ENCODE peak calls at places on chromosomes 5 and 9, in four cellular contexts. V is GM23338, N is HCT116, H is PC-9. Y is an unnamed sample. For H3K4me1, the result is how much of the 10 kb centered on the place peaks cover.

GRCh38 chr5:37323607-37324006 is 47.3 kb downstream of the NUP155 start:
- DNase-seq in V (no peak), N (no peak), H (no peak), Y (no peak)

GRCh38 chr5:177303121-177303924 is at the start of the genes PRELID1 and RAB24:
- DNase-seq in H (peak), N (no peak), V (peak), Y (no peak)

GRCh38 chr9:69246629-69247028 is 72.6 kb downstream of the TJP2 start:
- DNase-seq in V (no peak), N (no peak), H (no peak), Y (no peak)

GRCh38 chr9:93267091-93267541 is 83.2 kb downstream of the WNK2 start:
- DNase-seq in V (no peak), N (no peak), H (no peak), Y (no peak)

GRCh38 chr9:119905706-119906105 is 536.5 kb upstream of the BRINP1 start:
- DNase-seq in V (no peak), N (no peak), H (no peak), Y (no peak)

GRCh38 chr5:23419115-23419514 is 88.3 kb upstream of the PRDM9 start:
- DNase-seq in V (peak), H (peak), N (no peak), Y (no peak)

GRCh38 chr9:123081824-123082223 is 48.4 kb downstream of the GPR21 start:
- DNase-seq in V (peak), H (no peak), N (peak), Y (no peak)

GRCh38 chr5:170246471-170246870 is 13.7 kb downstream of the C5orf58 start:
- DNase-seq in N (no peak), V (no peak), H (no peak), Y (no peak)

GRCh38 chr5:109853362-109853761 is 163.6 kb downstream of the MAN2A1 start:
- DNase-seq in V (no peak), H (no peak), N (no peak), Y (no peak)

GRCh38 chr5:177071671-177072385 is 14.9 kb upstream of the FGFR4 start:
- DNase-seq in N (peak), V (peak), H (peak), Y (peak)

GRCh38 chr5:35153375-35153932 is 76.8 kb downstream of the PRLR start:
- DNase-seq in N (no peak), V (no peak), H (no peak), Y (no peak)

GRCh38 chr5:60287174-60287771 is 393.7 kb upstream of the PDE4D start:
- DNase-seq in V (peak), N (peak), H (peak), Y (peak)

GRCh38 chr5:178398856-178399722 is 166.5 kb upstream of the PHYKPL start:
- DNase-seq in H (no peak), V (no peak), N (no peak), Y (no peak)

GRCh38 chr9:121326130-121326838 is 43.8 kb downstream of the STOM start:
- DNase-seq in V (peak), N (no peak), H (peak), Y (no peak)

GRCh38 chr9:99076030-99076429 is 28.9 kb upstream of the TGFBR1 start:
- DNase-seq in H (no peak), V (no peak), N (no peak), Y (no peak)

GRCh38 chr5:73152411-73153388 is 20.3 kb upstream of the TMEM174 start:
- DNase-seq in N (peak), H (no peak), V (peak), Y (no peak)

GRCh38 chr5:6475626-6476312 is 27.1 kb downstream of the UBE2QL1 start:
- DNase-seq in V (peak), N (no peak), H (no peak), Y (no peak)

GRCh38 chr5:10527281-10527950 is 36.5 kb upstream of the ANKRD33B start:
- DNase-seq in N (no peak), V (no peak), H (no peak), Y (no peak)

GRCh38 chr5:158382473-158382872 is 523.5 kb upstream of the CLINT1 start:
- DNase-seq in N (peak), V (peak), H (peak), Y (peak)

GRCh38 chr5:53019320-53019719 is 30.2 kb downstream of the ITGA2 start:
- DNase-seq in H (peak), N (peak), V (no peak), Y (no peak)

GRCh38 chr5:140588311-140589070 is 23.9 kb downstream of the SLC35A4 start:
- DNase-seq in N (no peak), V (no peak), H (no peak), Y (no peak)

GRCh38 chr5:56447232-56447631 is 214.1 kb upstream of the ANKRD55 start:
- DNase-seq in N (no peak), V (no peak), H (peak), Y (no peak)

GRCh38 chr5:72438141-72438540 is 69.1 kb downstream of the ZNF366 start:
- DNase-seq in N (no peak), V (no peak), H (peak), Y (peak)

GRCh38 chr5:28975508-28975907 is 1937.1 kb upstream of the CDH9 start:
- DNase-seq in N (no peak), H (no peak), V (no peak), Y (no peak)

GRCh38 chr5:154260224-154260859 is 69.8 kb downstream of the GALNT10 start:
- DNase-seq in N (no peak), H (no peak), V (peak), Y (no peak)

GRCh38 chr9:90287567-90288274 is 354.9 kb downstream of the DIRAS2 start:
- DNase-seq in N (no peak), H (peak), V (no peak), Y (no peak)

GRCh38 chr5:68344447-68345111 is 129.0 kb downstream of the PIK3R1 start:
- DNase-seq in N (no peak), V (no peak), H (peak), Y (no peak)

GRCh38 chr5:40879163-40879942 is 29.9 kb upstream of the C7 start:
- DNase-seq in N (peak), V (peak), H (peak), Y (no peak)

GRCh38 chr5:33379757-33380156 is 61.0 kb upstream of the TARS1 start:
- DNase-seq in N (peak), H (no peak), V (peak), Y (peak)

GRCh38 chr5:179296150-179296821 is 49.0 kb downstream of the ADAMTS2 start:
- DNase-seq in N (no peak), V (no peak), H (no peak), Y (no peak)

GRCh38 chr9:89864257-89864656 is 259.4 kb downstream of the GADD45G start:
- DNase-seq in N (no peak), V (no peak), H (no peak), Y (no peak)

GRCh38 chr9:134811673-134812668 is 68.6 kb upstream of the FCN2 start:
- DNase-seq in H (no peak), N (no peak), V (peak), Y (no peak)

GRCh38 chr9:90024823-90025222 is 420.0 kb downstream of the GADD45G start:
- DNase-seq in N (no peak), H (no peak), V (no peak), Y (no peak)

GRCh38 chr9:138104251-138105122 is 226.9 kb downstream of the CACNA1B start:
- DNase-seq in V (no peak), H (no peak), N (no peak), Y (no peak)

GRCh38 chr5:90307386-90308181 is 102.0 kb downstream of the CETN3 start:
- DNase-seq in V (no peak), N (no peak), H (no peak), Y (no peak)

GRCh38 chr5:177498013-177498847 is 826 bp upstream of the PDLIM7 start:
- DNase-seq in H (no peak), N (no peak), V (peak), Y (no peak)

GRCh38 chr9:122053056-122053455 is 40.1 kb downstream of the TTLL11 start:
- DNase-seq in H (no peak), N (no peak), V (no peak), Y (no peak)

GRCh38 chr5:33180900-33181299 is 259.9 kb upstream of the TARS1 start:
- DNase-seq in N (peak), V (peak), H (peak), Y (no peak)

GRCh38 chr9:88586452-88586851 is 51.5 kb downstream of the NXNL2 start:
- DNase-seq in H (no peak), N (no peak), V (no peak), Y (no peak)

DNA sequence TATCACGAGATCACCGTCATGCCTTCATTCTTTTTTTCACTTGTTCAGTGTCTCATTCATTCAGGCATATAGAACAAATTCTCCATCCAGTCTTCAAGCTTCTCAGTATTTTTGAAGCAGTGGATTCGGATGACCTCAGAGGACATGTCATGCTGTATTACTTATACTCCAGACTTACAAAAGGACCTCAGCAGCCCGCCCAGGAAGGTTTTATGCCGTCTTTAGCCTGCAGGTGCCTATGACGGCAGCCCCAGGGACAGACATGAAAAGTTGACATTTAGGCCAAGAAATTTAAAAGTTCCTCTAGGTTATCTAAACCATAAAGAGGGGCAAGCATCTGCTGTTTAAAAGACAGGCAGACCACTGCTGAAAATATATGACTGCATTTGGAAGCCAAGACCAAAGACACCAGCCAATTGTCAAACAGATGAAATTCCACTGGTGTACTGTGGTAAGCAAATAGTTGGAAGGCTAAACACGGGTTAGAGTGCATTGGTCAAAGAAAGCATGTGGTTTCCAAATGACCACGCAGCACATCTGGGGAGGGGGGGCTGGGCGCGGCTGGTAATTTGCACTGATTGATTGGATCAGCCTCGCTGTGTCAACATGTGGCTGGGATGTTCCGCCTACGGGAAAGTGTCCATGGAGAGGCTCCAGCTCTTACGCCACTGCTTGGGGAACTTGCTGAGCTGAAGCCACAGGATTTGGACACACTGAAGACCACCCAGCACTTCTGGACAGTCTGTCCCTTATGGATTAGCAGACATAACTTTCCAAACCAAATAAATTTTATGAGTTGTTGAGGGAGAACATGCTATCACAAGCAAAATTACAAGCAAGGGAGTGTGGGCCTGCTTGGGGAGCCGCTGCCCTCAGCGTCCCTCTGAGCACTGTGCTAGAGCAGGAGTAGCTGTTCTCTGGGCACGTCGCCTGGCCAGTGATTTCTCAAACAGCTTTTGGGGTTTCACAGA is 173.6 kb downstream of the FANCC start:
- DNase-seq in V (no peak), H (no peak), N (no peak), Y (no peak)
- H2AFZ ChIP-seq in V (no peak), H (no peak), N (no peak), Y (no peak)

GRCh38 chr9:114606068-114606467 is 5.0 kb upstream of the TMEM268 start:
- DNase-seq in H (no peak), N (no peak), V (peak), Y (no peak)
- H3K4me1 ChIP-seq in H (under half), N (under half), V (under half), Y (under half)

DNA sequence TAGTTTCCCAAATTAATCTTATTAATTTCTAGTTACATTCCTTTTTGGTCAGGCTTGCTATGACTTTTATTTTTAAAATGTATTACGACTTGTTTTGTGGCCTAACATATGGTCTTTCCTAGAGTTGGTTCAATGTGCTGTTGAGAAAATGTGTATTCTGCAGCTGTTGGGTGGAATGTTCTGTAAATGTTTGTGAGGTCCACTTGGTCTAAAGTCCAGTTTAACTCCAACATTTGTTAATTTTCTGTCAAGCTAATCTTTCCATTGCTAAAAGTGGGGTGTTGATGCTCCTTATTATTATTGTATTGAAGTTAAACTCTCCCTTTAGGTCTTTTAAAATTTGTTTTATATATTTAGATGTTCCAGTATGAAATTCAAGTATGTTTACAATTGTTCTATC is 1010.8 kb upstream of the EDIL3 start:
- DNase-seq in V (no peak), N (no peak), H (no peak), Y (no peak)
- H3K4me2 ChIP-seq in V (no peak), N (no peak), H (no peak), Y (no peak)

GRCh38 chr9:14096182-14096922 is 217.6 kb downstream of the NFIB start:
- DNase-seq in H (no peak), V (peak), N (no peak), Y (no peak)
- H2AFZ ChIP-seq in H (no peak), V (peak), N (no peak), Y (peak)

DNA sequence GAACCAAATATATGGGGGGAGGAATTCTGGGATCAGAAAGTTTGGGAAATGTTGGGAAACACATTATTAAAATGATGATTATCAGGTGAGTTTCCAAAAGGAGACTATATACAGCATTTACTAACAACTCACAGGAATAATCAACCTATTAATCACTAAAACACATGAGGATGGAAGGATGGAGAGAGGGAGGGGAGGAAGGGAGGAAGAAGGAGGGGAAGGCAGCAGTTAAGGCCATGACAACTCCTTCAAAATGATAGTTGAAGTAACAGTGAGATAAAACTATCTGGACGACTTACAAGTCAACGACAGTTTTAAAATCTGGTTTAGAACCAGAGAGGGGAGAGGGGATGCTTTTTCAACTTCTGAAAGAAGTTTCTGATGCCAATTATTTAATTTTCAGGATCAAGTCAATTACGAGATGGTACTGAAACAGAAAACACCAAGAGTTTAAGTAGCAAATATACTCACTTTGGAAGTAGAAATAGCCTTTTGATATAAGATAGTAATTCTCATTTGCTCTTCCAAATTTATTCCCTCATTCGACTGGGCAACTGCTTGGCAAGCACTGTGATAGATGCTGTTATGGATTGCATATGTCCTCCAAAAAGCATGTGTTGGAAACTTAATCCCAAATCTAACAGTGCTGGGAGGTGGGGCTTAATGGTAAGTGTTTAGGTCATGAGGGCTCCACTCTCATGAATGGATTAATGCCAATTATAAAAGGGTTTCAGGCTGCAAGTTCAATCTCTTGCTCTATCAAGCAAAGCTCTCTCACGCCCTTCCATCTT is 30.4 kb downstream of the FBXW11 start:
- DNase-seq in H (no peak), V (no peak), N (no peak), Y (no peak)
- H3K4me1 ChIP-seq in H (under half), V (half or more), N (under half), Y (under half)

DNA sequence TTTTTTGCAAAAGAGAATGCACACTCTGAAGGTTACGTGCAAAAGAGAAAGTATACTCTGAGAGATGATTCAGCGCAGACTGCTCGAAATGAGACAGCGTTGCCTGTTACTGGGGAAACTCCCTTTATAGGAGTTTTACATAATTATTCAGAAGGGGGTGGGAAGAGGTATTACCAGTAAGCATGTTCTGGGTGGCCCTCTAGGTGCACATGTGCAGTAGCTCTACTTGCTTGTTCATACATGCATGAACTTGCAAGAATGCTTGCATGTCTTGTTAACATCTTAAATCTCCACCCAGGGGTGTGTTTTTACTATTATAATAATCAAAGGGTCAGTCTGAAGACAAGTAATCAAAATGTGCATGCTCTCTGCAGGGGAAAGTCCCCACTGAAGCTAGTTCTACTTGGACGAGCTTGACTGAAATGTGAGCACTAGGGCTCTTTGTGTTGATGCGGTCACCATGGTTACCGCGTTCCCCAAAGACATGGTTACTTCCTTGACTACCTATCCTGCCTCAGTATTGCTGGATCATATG is 75.5 kb downstream of the SGCD start:
- DNase-seq in H (no peak), N (no peak), V (peak), Y (no peak)
- H3K4me2 ChIP-seq in H (no peak), N (no peak), V (no peak), Y (no peak)

GRCh38 chr9:136483589-136484152 is 831 bp upstream of the SEC16A start:
- DNase-seq in N (peak), H (peak), V (peak), Y (peak)

GRCh38 chr9:136484153-136485048 is 1.6 kb upstream of the SEC16A start:
- DNase-seq in H (peak), N (no peak), V (no peak), Y (peak)

GRCh38 chr9:136482046-136482792 is 621 bp downstream of the SEC16A start:
- DNase-seq in H (peak), V (peak), N (no peak), Y (no peak)

GRCh38 chr9:136481558-136481957 is 1.3 kb downstream of the SEC16A start:
- DNase-seq in N (no peak), H (no peak), V (no peak), Y (no peak)

DNA sequence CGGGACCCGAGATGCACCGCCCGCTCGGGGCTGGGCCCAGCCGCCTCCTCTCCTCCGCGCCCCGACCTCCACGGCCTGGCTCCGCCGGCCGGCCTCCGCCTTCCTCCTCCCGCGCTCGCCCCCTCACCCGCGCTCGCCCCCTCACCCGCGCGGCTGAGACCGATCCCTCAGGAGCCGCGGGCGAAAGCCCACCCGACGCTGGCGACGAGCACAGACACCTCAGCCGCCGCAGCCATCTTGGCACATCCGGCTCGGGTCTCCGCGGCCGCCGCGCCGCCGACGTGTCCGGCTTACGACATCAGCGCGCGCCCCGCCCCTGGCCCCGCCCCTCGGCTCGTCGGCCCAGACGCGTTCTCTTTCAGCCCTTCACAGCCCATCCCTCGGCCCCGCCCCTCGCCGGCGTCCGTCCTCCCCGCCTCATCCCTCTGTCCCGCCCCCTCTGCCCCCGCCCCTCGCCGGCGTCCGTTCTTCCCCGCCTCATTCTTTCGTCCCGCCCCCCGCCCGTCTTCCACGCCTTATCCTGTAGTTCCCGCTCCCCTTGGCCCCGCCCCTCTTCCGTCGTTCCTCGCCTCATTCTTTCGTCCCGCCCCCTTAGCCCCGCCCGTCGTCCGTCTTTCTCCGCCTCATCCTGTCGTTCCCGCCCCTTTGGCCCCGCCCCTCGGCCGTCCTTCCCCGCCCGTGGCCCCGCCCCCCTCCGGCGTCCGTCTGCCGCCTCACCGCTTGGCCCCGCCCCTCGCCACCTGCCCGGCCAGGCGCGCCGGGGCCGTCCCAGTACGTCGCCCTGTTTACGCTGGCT is at the start of gene SEC16A:
- DNase-seq in N (peak), V (peak), H (peak), Y (peak)
- H2AFZ ChIP-seq in N (no peak), V (peak), H (peak), Y (peak)

Y was measured in keratinocyte.